ENCODE peak calls at places on chromosomes 4 and X, in seven cellular contexts. D, I, H, U, Y, G and S are unnamed samples.

GRCh38 chr4:13533670-13534343 is 10.5 kb downstream of the NKX3-2 start:
- DNase-seq in Y (no peak), H (no peak), G (peak), I (no peak), U (no peak), D (no peak), S (no peak)

GRCh38 chr4:11228575-11228974 is 200.1 kb downstream of the HS3ST1 start:
- DNase-seq in U (no peak), I (no peak), G (no peak), Y (peak), D (no peak), H (peak), S (no peak)

GRCh38 chrX:46381630-46382029 is 163.6 kb downstream of the ZNF674 start:
- DNase-seq in Y (no peak), I (peak), D (peak), H (peak), U (peak), G (no peak), S (no peak)

GRCh38 chr4:25677157-25677556 is 21.5 kb downstream of the SLC34A2 start:
- DNase-seq in D (no peak), Y (no peak), H (no peak), G (no peak), U (no peak), I (no peak), S (no peak)

GRCh38 chr4:36269116-36269515 is 12.3 kb upstream of the DTHD1 start:
- DNase-seq in Y (no peak), G (no peak), U (no peak), H (no peak), I (no peak), D (no peak), S (no peak)

GRCh38 chrX:151815461-151815860 is 80.9 kb downstream of the CNGA2 start:
- DNase-seq in G (no peak), U (no peak), H (no peak), I (peak), D (no peak), Y (no peak), S (no peak)

GRCh38 chr4:140296335-140296753 is 77.1 kb upstream of the SCOC start:
- DNase-seq in D (peak), H (peak), G (peak), U (peak), I (peak), Y (no peak), S (peak)

GRCh38 chrX:17009856-17010650 is 63.6 kb downstream of the REPS2 start:
- DNase-seq in H (no peak), D (no peak), I (no peak), Y (no peak), G (no peak), U (no peak), S (no peak)

GRCh38 chr4:94208268-94208667 is 603 bp downstream of the SMARCAD1 start:
- DNase-seq in I (no peak), U (no peak), Y (no peak), D (no peak), G (no peak), H (no peak), S (no peak)

GRCh38 chr4:142585411-142585810 is 260.7 kb downstream of the INPP4B start:
- DNase-seq in D (no peak), H (no peak), I (peak), Y (no peak), G (no peak), U (peak), S (no peak)

GRCh38 chrX:132119821-132120220 is 8.0 kb downstream of the FRMD7 start:
- DNase-seq in H (no peak), U (peak), G (no peak), D (no peak), I (no peak), Y (no peak), S (no peak)

GRCh38 chr4:1195109-1195671 is 22.8 kb upstream of the SPON2 start:
- DNase-seq in U (no peak), I (no peak), G (no peak), H (no peak), Y (no peak), D (no peak), S (no peak)

GRCh38 chr4:138111462-138112000 is 130.6 kb downstream of the SLC7A11 start:
- DNase-seq in I (peak), D (no peak), G (no peak), H (peak), U (peak), Y (no peak), S (no peak)

GRCh38 chr4:77084019-77084604 is 8.3 kb upstream of the CCNI start:
- DNase-seq in Y (no peak), D (no peak), G (no peak), U (no peak), H (no peak), I (no peak), S (no peak)